ENCODE peak calls at places on chromosomes 3 and 15, in ten cellular contexts. W, O, N, A, B, Q, X, H, M and U are unnamed samples.
A peak's percentile ranks its signal among the peaks of the same experiment; 100 is the strongest.

GRCh38 chr3:13588971-13589370 is 40.0 kb downstream of the FBLN2 start:
- DNase-seq in W (no peak), O (peak; percentile 17), N (no peak), A (no peak), B (no peak), Q (peak; percentile 1), X (no peak), H (no peak), M (no peak), U (no peak)

GRCh38 chr3:99529265-99529664 is 109.1 kb upstream of the COL8A1 start:
- DNase-seq in W (no peak), O (peak; percentile 50), N (no peak), A (no peak), B (no peak), Q (no peak), X (no peak), H (no peak), M (no peak), U (no peak)

GRCh38 chr3:148883163-148883562 is 18.1 kb downstream of the CPA3 start:
- DNase-seq in W (no peak), O (no peak), N (no peak), A (no peak), B (no peak), Q (no peak), X (no peak), H (no peak), M (no peak), U (no peak)

GRCh38 chr3:161349529-161350278 is 21.6 kb downstream of the SPTSSB start:
- DNase-seq in W (no peak), O (peak; percentile 85), N (no peak), A (no peak), B (peak; percentile 76), Q (no peak), X (no peak), H (peak; percentile 84), M (no peak), U (no peak)

GRCh38 chr3:155497930-155498647 is 204.6 kb upstream of the STRIT1 start:
- DNase-seq in W (no peak), O (peak; percentile 75), N (no peak), A (no peak), B (peak; percentile 3), Q (no peak), X (no peak), H (peak; percentile 50), M (no peak), U (no peak)

GRCh38 chr15:78171864-78172472 is 22.8 kb downstream of the IDH3A start:
- DNase-seq in W (no peak), O (no peak), N (no peak), A (no peak), B (no peak), Q (no peak), X (no peak), H (no peak), M (no peak), U (no peak)

GRCh38 chr3:110384601-110385000 is 687.0 kb upstream of the NECTIN3 start:
- DNase-seq in W (no peak), O (peak; percentile 78), N (no peak), A (no peak), B (no peak), Q (no peak), X (no peak), H (peak; percentile 86), M (no peak), U (no peak)

GRCh38 chr3:33315826-33316225 is 38.6 kb downstream of the FBXL2 start:
- DNase-seq in W (no peak), O (no peak), N (no peak), A (no peak), B (peak; percentile 43), Q (no peak), X (no peak), H (peak; percentile 87), M (no peak), U (peak; percentile 94)

GRCh38 chr3:97687734-97688133 is 76.8 kb upstream of the ARL6 start:
- DNase-seq in W (no peak), O (no peak), N (no peak), A (no peak), B (no peak), Q (peak; percentile 41), X (no peak), H (no peak), M (no peak), U (no peak)

GRCh38 chr3:109275702-109276293 is 40.5 kb downstream of the DPPA2 start:
- DNase-seq in W (no peak), O (peak; percentile 39), N (peak; percentile 6), A (no peak), B (peak; percentile 48), Q (peak; percentile 64), X (peak; percentile 70), H (peak; percentile 67), M (no peak), U (no peak)

GRCh38 chr15:68729789-68730201 is 90.9 kb downstream of the ANP32A start:
- DNase-seq in W (peak; percentile 10), O (no peak), N (no peak), A (no peak), B (no peak), Q (no peak), X (no peak), H (peak; percentile 46), M (no peak), U (peak; percentile 51)

GRCh38 chr15:96720656-96721055 is 390.2 kb downstream of the NR2F2 start:
- DNase-seq in W (no peak), O (no peak), N (no peak), A (no peak), B (no peak), Q (no peak), X (no peak), H (no peak), M (no peak), U (no peak)

GRCh38 chr15:25864966-25865365 is 1.8 kb upstream of the ATP10A start:
- DNase-seq in W (no peak), O (no peak), N (no peak), A (no peak), B (no peak), Q (no peak), X (no peak), H (no peak), M (no peak), U (no peak)